ENCODE peak calls at places on chromosome 1, in five cellular contexts. P is Peyer's patch, X is bronchial epithelial cell, L is A673, U is gastrocnemius medialis. G is an unnamed sample.

GRCh38 chr1:228308085-228308601 is 98.5 kb downstream of the TRIM11 start:
- DNase-seq in P (no peak), U (no peak), L (no peak), X (no peak), G (no peak)

GRCh38 chr1:66981679-66982078 is 56.9 kb downstream of the MIER1 start:
- DNase-seq in P (peak; percentile 69), U (peak; percentile 41), X (no peak), L (peak; percentile 36), G (peak; percentile 34)

GRCh38 chr1:186617860-186618780 is 62.1 kb downstream of the PTGS2 start:
- DNase-seq in X (peak; percentile 65), P (peak; percentile 78), U (peak; percentile 26), L (peak; percentile 69), G (peak; percentile 1)

GRCh38 chr1:157274698-157275534 is 136.7 kb upstream of the ETV3 start:
- DNase-seq in U (no peak), X (peak; percentile 39), P (no peak), L (no peak), G (no peak)

GRCh38 chr1:229585338-229585737 is 26.8 kb upstream of the ABCB10 start:
- DNase-seq in U (no peak), P (no peak), L (no peak), X (no peak), G (no peak)

GRCh38 chr1:32963746-32964460 is 706 bp downstream of the RNF19B start:
- DNase-seq in P (peak; percentile 80), X (peak; percentile 80), L (peak; percentile 65), U (peak; percentile 47), G (peak; percentile 46)

GRCh38 chr1:219120625-219121544 is 52.8 kb upstream of the LYPLAL1 start:
- DNase-seq in U (peak; percentile 45), P (no peak), L (peak; percentile 73), X (peak; percentile 37), G (no peak)

GRCh38 chr1:18108313-18109057 is 887 bp downstream of the IGSF21 start:
- DNase-seq in L (no peak), P (no peak), X (no peak), U (no peak), G (no peak)

GRCh38 chr1:52237430-52237829 is 95.5 kb downstream of the ZFYVE9 start:
- DNase-seq in P (no peak), U (no peak), X (peak; percentile 80), L (no peak), G (no peak)

DNA sequence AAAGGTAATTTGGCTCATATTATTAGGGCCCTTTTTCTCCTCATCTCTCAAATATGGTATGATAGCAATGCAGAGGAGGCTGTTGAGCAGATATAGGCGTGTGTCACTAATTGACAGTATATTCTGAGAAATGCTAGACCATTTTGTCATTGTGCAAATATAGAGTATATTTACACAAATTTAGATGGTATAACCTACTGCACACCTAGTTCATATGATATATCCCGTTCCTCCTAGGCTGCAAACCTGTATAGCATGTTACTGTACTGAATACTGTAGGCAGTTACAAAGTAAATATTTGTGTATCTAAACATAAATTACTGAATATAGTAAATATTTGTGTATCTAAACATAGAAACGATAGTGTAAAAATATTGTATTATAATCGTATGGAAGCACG is 8.6 kb downstream of the ZBTB37 start:
- DNase-seq in L (no peak), U (no peak), X (no peak), P (no peak), G (no peak)
- H3K36me3 ChIP-seq in L (peaks cover 10% of the 10 kb centered on the region), U (peaks cover 26% of the 10 kb centered on the region), X (no peaks in the 10 kb centered on the region), P (no peaks in the 10 kb centered on the region), G (peaks cover 46% of the 10 kb centered on the region)

DNA sequence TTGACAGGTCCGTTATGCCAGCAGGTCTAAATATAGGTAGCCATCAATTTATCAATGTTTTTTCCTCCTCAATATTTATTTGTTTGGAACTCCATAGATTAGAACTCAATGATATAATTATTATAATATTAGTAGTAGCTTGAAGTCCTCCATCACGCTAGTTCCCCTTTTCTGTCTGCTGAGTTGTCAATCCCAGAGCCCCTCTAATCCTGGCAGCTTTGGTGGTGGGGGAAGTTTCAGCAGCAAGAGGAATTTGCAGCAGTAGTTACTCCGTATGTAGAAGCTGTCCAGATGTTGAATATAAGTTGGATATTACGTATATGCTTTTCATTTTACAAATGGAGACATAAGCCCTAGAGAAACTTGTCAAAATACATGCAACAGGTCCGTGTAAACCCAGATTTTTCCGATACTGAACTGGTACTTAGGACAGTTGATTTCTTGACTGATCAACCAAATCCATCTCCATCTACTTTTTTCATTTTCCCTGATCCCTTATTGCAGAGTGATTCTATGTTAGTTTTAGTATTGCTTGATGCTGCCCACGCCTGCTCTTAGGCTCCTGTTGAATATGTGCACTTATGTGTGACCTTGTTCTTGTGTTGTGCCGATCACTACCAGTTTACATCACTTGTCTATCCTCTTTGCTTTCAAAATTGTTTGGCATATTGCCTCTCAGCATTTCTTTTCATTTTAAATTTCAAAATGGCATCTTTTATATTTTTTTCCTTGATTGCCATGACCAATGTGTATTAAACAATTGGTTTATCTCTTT is 28.1 kb downstream of the SMAP2 start:
- DNase-seq in U (no peak), P (no peak), L (no peak), X (no peak), G (no peak)
- H3K4me3 ChIP-seq in U (no peak overlapping the region), P (no peak overlapping the region), L (no peak overlapping the region), X (no peak overlapping the region), G (peak overlapping the region; percentile 76)

GRCh38 chr1:111193712-111194480 is 6.5 kb downstream of the DENND2D start:
- DNase-seq in L (no peak), P (no peak), U (no peak), X (peak; percentile 55), G (no peak)

GRCh38 chr1:111192643-111193519 is 7.6 kb downstream of the DENND2D start:
- DNase-seq in P (no peak), U (no peak), L (no peak), X (peak; percentile 29), G (no peak)

GRCh38 chr1:111196213-111196612 is 4.2 kb downstream of the DENND2D start:
- DNase-seq in U (no peak), L (no peak), P (no peak), X (no peak), G (no peak)

GRCh38 chr1:111197598-111198289 is 2.7 kb downstream of the DENND2D start:
- DNase-seq in X (no peak), P (peak; percentile 76), U (no peak), L (peak; percentile 27), G (peak; percentile 88)

GRCh38 chr1:111195002-111195684 is 5.3 kb downstream of the DENND2D start:
- DNase-seq in P (no peak), L (no peak), U (no peak), X (no peak), G (no peak)
- H3K36me3 ChIP-seq in P (no peaks in the 10 kb centered on the region), L (no peaks in the 10 kb centered on the region), U (no peaks in the 10 kb centered on the region), X (peaks cover 33% of the 10 kb centered on the region), G (peaks cover 81% of the 10 kb centered on the region)

GRCh38 chr1:143619851-143620250 is 351.9 kb downstream of the FAM72C start:
- DNase-seq in P (no peak), U (no peak), X (no peak), L (no peak), G (no peak)
- H3K4me3 ChIP-seq in P (no peak overlapping the region), U (no peak overlapping the region), X (no peak overlapping the region), L (no peak overlapping the region), G (no peak overlapping the region)

GRCh38 chr1:248853668-248854375 is 5.1 kb downstream of the ZNF692 start:
- DNase-seq in U (no peak), P (no peak), X (no peak), L (no peak), G (no peak)

GRCh38 chr1:248850536-248851251 is 8.2 kb downstream of the ZNF692 start:
- DNase-seq in U (no peak), P (no peak), L (no peak), X (no peak), G (no peak)

GRCh38 chr1:248852548-248852947 is 6.3 kb downstream of the ZNF692 start:
- DNase-seq in L (no peak), X (no peak), P (no peak), U (no peak), G (no peak)

GRCh38 chr1:248851390-248851789 is 7.5 kb downstream of the ZNF692 start:
- DNase-seq in L (no peak), U (no peak), P (no peak), X (no peak), G (no peak)

GRCh38 chr1:248853023-248853422 is 5.9 kb downstream of the ZNF692 start:
- DNase-seq in U (peak; percentile 44), X (no peak), P (no peak), L (no peak), G (no peak)
- H3K36me3 ChIP-seq in U (peaks cover 30% of the 10 kb centered on the region), X (peaks cover 28% of the 10 kb centered on the region), P (no peaks in the 10 kb centered on the region), L (peaks cover 58% of the 10 kb centered on the region), G (peaks cover 28% of the 10 kb centered on the region)

GRCh38 chr1:93661829-93662474 is 19.7 kb downstream of the BCAR3 start:
- DNase-seq in L (peak; percentile 25), U (no peak), P (no peak), X (peak; percentile 49), G (no peak)
- H3K4me3 ChIP-seq in L (no peak overlapping the region), U (no peak overlapping the region), P (no peak overlapping the region), X (no peak overlapping the region), G (no peak overlapping the region)

GRCh38 chr1:146016891-146017290 is 4.6 kb downstream of the HJV start:
- DNase-seq in P (no peak), L (no peak), X (no peak), U (no peak), G (no peak)
- H3K36me3 ChIP-seq in P (no peaks in the 10 kb centered on the region), L (no peaks in the 10 kb centered on the region), X (no peaks in the 10 kb centered on the region), U (no peaks in the 10 kb centered on the region), G (no peaks in the 10 kb centered on the region)

G was measured in CD4-positive, CD25-positive, alpha-beta regulatory T cell.